ENCODE peak calls at places on chromosomes 7 and 10, in six cellular contexts. A, K, Y, L, N and Q are unnamed samples.

GRCh38 chr10:91088300-91089140 is 131.9 kb upstream of the PCGF5 start:
- DNase-seq in N (no peak), L (no peak), A (no peak), Y (no peak), K (peak; percentile 42), Q (no peak)

GRCh38 chr7:154860621-154861375 is 142.1 kb downstream of the PAXIP1 start:
- DNase-seq in Y (no peak), K (no peak), A (no peak), N (no peak), L (no peak), Q (no peak)

GRCh38 chr7:108486291-108486966 is 30.2 kb upstream of the NRCAM start:
- DNase-seq in A (no peak), K (peak; percentile 56), N (no peak), L (no peak), Y (no peak), Q (no peak)

GRCh38 chr10:102729090-102730026 is 14.4 kb upstream of the WBP1L start:
- DNase-seq in A (peak; percentile 93), N (peak; percentile 91), L (no peak), Y (peak; percentile 96), K (peak; percentile 90), Q (peak; percentile 66)

GRCh38 chr10:23927926-23928325 is 281.0 kb upstream of the KIAA1217 start:
- DNase-seq in A (no peak), Y (no peak), L (no peak), N (peak; percentile 15), K (no peak), Q (peak; percentile 13)

GRCh38 chr7:20513341-20513740 is 102.1 kb upstream of the ABCB5 start:
- DNase-seq in N (no peak), L (no peak), Y (no peak), A (no peak), K (no peak), Q (no peak)

GRCh38 chr10:8040651-8041050 is 13.8 kb upstream of the GATA3 start:
- DNase-seq in L (no peak), N (no peak), A (no peak), Y (no peak), K (no peak), Q (no peak)

GRCh38 chr10:60029441-60029840 is 123.1 kb upstream of the CCDC6 start:
- DNase-seq in L (no peak), Y (no peak), A (no peak), K (no peak), N (no peak), Q (no peak)

GRCh38 chr10:15254808-15255655 is 86.5 kb upstream of the NMT2 start:
- DNase-seq in A (no peak), L (no peak), Y (peak; percentile 70), K (no peak), N (no peak), Q (no peak)

GRCh38 chr7:55309040-55309991 is 55.8 kb upstream of the LANCL2 start:
- DNase-seq in K (no peak), Y (no peak), A (no peak), N (peak; percentile 16), L (no peak), Q (peak; percentile 23)

GRCh38 chr7:117908031-117908795 is 35.0 kb upstream of the CTTNBP2 start:
- DNase-seq in L (no peak), K (no peak), Y (no peak), A (no peak), N (no peak), Q (no peak)

GRCh38 chr7:101624246-101625000 is 4.7 kb downstream of the MYL10 start:
- DNase-seq in Y (peak; percentile 91), A (no peak), K (no peak), N (no peak), L (no peak), Q (no peak)

GRCh38 chr10:32179836-32180235 is 123.6 kb upstream of the KIF5B start:
- DNase-seq in K (no peak), Y (no peak), N (no peak), L (no peak), A (peak; percentile 38), Q (no peak)
- H3K4me1 ChIP-seq in K (no peaks in the 10 kb centered on the region), Y (no peaks in the 10 kb centered on the region), N (no peaks in the 10 kb centered on the region), L (no peaks in the 10 kb centered on the region), A (no peaks in the 10 kb centered on the region), Q (no peaks in the 10 kb centered on the region)

DNA sequence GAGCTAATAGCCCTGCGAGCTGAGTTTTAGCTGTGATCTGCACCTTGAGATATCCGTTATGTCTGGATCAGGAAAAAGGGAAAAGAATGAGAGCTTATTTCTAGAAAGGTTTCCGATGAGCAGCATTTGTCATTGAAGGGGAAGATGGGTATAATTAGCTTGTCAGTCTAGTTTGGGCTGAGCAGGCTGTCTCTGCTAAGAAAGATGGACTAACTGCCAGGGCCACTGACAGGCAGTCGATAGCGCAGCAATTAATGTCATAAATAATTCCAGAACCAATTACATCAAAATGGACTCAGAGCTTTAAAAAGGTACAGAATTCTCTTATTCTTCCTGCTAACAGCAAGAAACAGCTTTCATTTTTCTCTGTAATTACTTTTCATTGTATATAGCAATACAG is 1006.6 kb downstream of the KCNMA1 start:
- DNase-seq in A (no peak), Y (no peak), L (no peak), N (no peak), K (no peak), Q (no peak)
- H3K4me3 ChIP-seq in A (no peak overlapping the region), Y (no peak overlapping the region), L (no peak overlapping the region), N (no peak overlapping the region), K (no peak overlapping the region), Q (no peak overlapping the region)

DNA sequence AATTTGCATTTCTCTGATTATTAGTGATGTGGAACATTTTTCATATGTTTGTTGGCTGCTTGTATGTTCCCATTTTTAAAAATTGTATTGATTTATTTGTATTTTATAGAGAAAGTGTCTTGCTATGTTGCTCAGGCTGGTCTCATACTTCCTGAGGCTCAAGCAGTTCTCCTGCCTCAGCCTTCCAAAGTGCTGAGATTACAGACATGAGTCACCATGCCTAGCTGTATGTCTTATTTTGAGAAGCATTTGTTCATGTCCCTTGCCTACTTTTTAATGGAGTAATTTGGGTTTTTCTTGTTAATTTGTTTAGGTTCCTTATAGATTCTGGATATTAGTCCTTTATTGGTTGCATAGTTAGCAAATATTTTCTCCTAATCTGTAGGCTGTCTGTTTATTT is 214.2 kb upstream of the KAT6B start:
- DNase-seq in N (no peak), L (no peak), A (no peak), Y (no peak), K (peak; percentile 39), Q (no peak)
- H3K4me1 ChIP-seq in N (no peaks in the 10 kb centered on the region), L (peaks cover 3% of the 10 kb centered on the region), A (no peaks in the 10 kb centered on the region), Y (no peaks in the 10 kb centered on the region), K (no peaks in the 10 kb centered on the region), Q (no peaks in the 10 kb centered on the region)

GRCh38 chr10:5447611-5448071 is 35.3 kb downstream of the NET1 start:
- DNase-seq in N (no peak), A (no peak), K (peak; percentile 53), L (no peak), Y (no peak), Q (no peak)
- H3K4me3 ChIP-seq in N (peak overlapping the region; percentile 56), A (peak overlapping the region; percentile 76), K (peak overlapping the region; percentile 79), L (peak overlapping the region; percentile 62), Y (peak overlapping the region; percentile 86), Q (peak overlapping the region; percentile 38)

DNA sequence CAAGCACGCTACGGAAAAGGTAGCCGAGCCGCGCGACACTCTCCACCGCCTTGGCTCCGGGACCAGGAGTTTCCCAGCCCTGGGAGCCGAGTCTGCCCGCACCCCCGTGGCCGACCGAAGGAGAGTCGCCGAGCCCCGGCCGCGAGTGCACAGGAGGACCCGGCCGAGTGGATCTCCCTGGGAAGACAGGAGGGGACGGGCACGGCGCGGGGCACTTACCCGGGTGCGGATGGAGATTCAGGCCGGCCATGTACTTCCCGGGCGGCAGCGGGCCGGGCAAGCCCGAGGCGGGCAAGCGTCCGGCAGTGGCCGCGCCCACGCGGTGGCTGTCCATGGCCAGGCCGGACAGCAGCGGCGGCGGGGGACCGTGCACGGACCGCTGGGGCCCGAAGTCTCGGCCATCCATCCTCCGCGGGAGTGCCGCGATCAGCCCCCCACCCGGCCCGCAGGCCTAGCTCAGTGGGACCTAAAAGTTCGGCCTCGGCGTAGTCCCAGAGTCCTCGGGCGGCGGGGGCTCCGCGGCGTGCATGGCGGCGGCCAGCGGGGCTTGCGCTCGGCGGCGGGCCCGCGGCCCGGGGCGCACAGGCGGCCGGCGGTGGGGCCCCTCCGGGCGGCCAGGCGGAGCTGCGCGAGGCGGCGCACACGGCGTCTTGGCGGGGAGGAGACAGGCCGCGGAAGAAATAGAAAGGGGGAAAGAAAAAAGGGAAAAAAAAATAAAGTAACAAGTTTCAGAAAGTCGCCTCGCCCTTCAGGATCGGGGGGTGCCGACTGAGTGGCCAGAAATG is 2.6 kb downstream of the TNRC18 start:
- DNase-seq in A (no peak), K (peak; percentile 61), L (no peak), Y (peak; percentile 66), N (peak; percentile 48), Q (peak; percentile 26)
- H3K4me1 ChIP-seq in A (peaks cover 29% of the 10 kb centered on the region), K (peaks cover 12% of the 10 kb centered on the region), L (peaks cover 47% of the 10 kb centered on the region), Y (peaks cover 10% of the 10 kb centered on the region), N (peaks cover 17% of the 10 kb centered on the region), Q (peaks cover 19% of the 10 kb centered on the region)

GRCh38 chr10:72679838-72680241 is 12.1 kb upstream of the MCU start:
- DNase-seq in A (no peak), Y (no peak), N (no peak), K (no peak), L (no peak), Q (no peak)
- H3K4me3 ChIP-seq in A (no peak overlapping the region), Y (no peak overlapping the region), N (no peak overlapping the region), K (no peak overlapping the region), L (no peak overlapping the region), Q (no peak overlapping the region)

GRCh38 chr10:63206576-63206975 is 73.4 kb downstream of the NRBF2 start:
- DNase-seq in A (no peak), L (no peak), Y (no peak), K (no peak), N (no peak), Q (no peak)

GRCh38 chr10:63208981-63209380 is 75.9 kb downstream of the NRBF2 start:
- DNase-seq in Y (peak; percentile 55), A (no peak), K (peak; percentile 57), N (no peak), L (no peak), Q (no peak)

GRCh38 chr10:63201118-63201517 is 68.0 kb downstream of the NRBF2 start:
- DNase-seq in N (no peak), A (no peak), L (no peak), K (no peak), Y (no peak), Q (no peak)

GRCh38 chr10:63206997-63207952 is 74.1 kb downstream of the NRBF2 start:
- DNase-seq in Y (no peak), N (no peak), L (no peak), A (no peak), K (peak; percentile 90), Q (no peak)

GRCh38 chr10:63204667-63205391 is 71.7 kb downstream of the NRBF2 start:
- DNase-seq in A (no peak), K (no peak), N (no peak), Y (no peak), L (no peak), Q (no peak)
- H3K4me1 ChIP-seq in A (peaks cover 49% of the 10 kb centered on the region), K (peaks cover 34% of the 10 kb centered on the region), N (peaks cover 40% of the 10 kb centered on the region), Y (peaks cover 10% of the 10 kb centered on the region), L (peaks cover 31% of the 10 kb centered on the region), Q (peaks cover 45% of the 10 kb centered on the region)